ENCODE peak calls at places on chromosome 3, in seven cellular contexts. W is GM23338, M is hepatocyte, J is PC-3, O is HCT116, T is neural progenitor cell, D is MM.1S. Q is an unnamed sample.

GRCh38 chr3:53809267-53809666 is 37.0 kb downstream of the CHDH start:
- DNase-seq in W (no peak), M (no peak), J (no peak), O (no peak), T (no peak), D (no peak), Q (no peak)

GRCh38 chr3:38834110-38834509 is 18.1 kb upstream of the SCN10A start:
- DNase-seq in W (peak), M (peak), J (peak), O (peak), T (peak), D (peak), Q (peak)

GRCh38 chr3:181458857-181459256 is 252.9 kb upstream of the SOX2 start:
- DNase-seq in W (no peak), M (no peak), J (no peak), O (no peak), T (no peak), D (no peak), Q (no peak)

GRCh38 chr3:138476526-138476925 is 42.1 kb downstream of the ESYT3 start:
- DNase-seq in W (no peak), M (no peak), J (no peak), O (no peak), T (no peak), D (no peak), Q (no peak)

GRCh38 chr3:51245871-51246270 is 139.2 kb upstream of the MANF start:
- DNase-seq in W (no peak), M (no peak), J (no peak), O (no peak), T (no peak), D (no peak), Q (no peak)

GRCh38 chr3:179949428-179949827 is 87.3 kb downstream of the PEX5L start:
- DNase-seq in W (peak), M (no peak), J (no peak), O (no peak), T (no peak), D (peak), Q (no peak)

GRCh38 chr3:158768361-158768787 is 33.5 kb upstream of the MFSD1 start:
- DNase-seq in W (peak), M (peak), J (peak), O (no peak), T (peak), D (no peak), Q (peak)

GRCh38 chr3:7207928-7208327 is 347.0 kb downstream of the GRM7 start:
- DNase-seq in W (no peak), M (no peak), J (no peak), O (no peak), T (no peak), D (no peak), Q (no peak)

GRCh38 chr3:194075802-194076460 is 60.0 kb upstream of the HES1 start:
- DNase-seq in W (no peak), M (no peak), J (peak), O (no peak), T (peak), D (peak), Q (no peak)

DNA sequence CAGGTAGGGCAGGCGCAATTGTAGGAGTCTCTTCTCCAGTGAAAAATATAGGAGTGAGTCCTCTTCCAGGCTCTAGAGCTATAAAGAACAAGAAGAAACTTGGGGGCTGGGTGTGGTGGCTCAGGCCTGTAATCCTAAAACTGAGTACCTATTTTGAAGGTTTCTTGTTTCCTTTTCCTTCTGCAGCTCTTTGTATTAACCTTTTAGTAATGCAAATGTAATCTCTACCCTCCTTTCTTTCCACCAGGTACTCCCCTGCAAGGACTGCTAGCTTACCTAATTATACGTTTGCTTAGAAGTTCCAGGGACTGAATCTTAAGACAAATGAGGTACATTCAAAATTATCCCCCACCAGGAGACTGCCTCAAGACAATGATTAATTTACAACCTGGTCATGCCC is 75.9 kb downstream of the CD47 start:
- DNase-seq in W (no peak), M (no peak), J (no peak), O (no peak), T (no peak), D (no peak), Q (no peak)
- TF ChIP-seq EZH2phosphoT487 in W (no peak), M (no peak), J (no peak), O (no peak), T (no peak), D (no peak), Q (no peak)

DNA sequence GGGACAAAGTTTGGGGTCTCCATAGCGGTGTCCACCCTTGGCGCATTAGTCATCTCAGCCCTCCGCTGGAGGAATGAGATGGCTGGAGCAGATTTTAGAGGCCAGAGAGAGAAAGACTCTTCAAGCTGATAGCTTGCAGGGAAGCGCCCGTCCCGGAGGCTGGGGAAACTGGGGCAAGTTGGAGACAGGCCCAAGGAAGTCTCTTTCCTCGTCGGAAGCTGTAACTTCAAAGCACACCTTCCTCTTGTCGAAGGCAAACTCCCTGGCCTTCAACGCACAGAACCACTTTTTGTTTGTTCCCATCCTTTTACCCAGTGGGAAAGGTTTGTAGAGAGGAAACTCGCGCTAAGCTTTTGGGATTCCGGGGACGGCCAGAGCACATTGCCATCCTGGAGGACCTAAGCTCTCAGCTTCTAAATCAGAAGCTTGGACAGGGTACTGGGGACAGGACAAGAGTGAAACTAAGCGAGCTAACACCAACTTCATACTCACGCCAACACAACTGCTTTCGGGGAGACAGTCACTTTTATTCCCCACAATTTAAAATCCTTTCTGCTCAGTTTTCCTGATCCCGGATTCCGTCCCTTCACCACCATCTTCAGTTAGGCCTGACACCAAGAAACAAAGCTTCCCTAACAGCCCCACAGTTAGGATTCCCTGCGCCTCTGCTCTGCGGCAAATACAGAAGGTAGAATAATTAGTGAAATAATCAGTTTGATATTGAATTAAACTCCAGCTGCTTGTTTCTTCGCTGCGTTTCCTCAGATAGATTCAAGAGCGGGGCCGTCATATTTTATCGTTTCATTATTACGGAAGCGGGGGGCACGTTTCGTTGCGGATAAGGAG is 1.1 kb upstream of the EOMES start:
- DNase-seq in W (peak), M (no peak), J (no peak), O (no peak), T (peak), D (no peak), Q (peak)
- TF ChIP-seq EZH2 in W (peak), M (no peak), J (no peak), O (no peak), T (no peak), D (no peak), Q (peak)

GRCh38 chr3:43053291-43053690 is 52.6 kb downstream of the POMGNT2 start:
- DNase-seq in W (no peak), M (no peak), J (no peak), O (no peak), T (no peak), D (no peak), Q (no peak)
- TF ChIP-seq EZH2phosphoT487 in W (no peak), M (no peak), J (no peak), O (no peak), T (no peak), D (no peak), Q (no peak)

DNA sequence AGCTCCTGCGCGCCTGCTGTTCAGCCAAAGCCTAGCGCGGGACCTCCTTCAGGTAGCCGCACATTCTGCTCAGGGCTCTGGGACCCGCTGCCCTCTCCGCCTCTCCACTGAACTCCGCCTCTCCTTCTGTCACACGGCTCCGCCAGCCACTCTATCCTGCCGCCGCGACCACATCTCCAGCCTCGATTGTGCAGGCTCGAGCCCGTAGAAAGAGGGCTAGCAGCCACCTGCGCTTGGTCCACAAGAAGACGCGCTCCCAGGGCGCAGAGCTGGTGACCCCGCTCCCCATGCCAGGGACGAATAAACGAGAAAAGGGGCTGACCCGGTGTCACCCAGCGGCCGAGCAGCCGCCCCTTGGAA is 1.1 kb upstream of the VIPR1 start:
- DNase-seq in W (peak), M (no peak), J (no peak), O (no peak), T (peak), D (no peak), Q (no peak)
- TF ChIP-seq EZH2 in W (no peak), M (peak), J (no peak), O (no peak), T (no peak), D (no peak), Q (no peak)

Q was measured in GM23248.